ENCODE peak calls at places on chromosomes 7 and 10, in seven cellular contexts. S, K, F, D, L, P and O are unnamed samples.

GRCh38 chr7:132113536-132114409 is 462.5 kb downstream of the PLXNA4 start:
- DNase-seq in S (no peak), K (no peak), F (no peak), D (no peak), L (no peak), P (no peak), O (no peak)

GRCh38 chr7:24039991-24040390 is 244.0 kb upstream of the NPY start:
- DNase-seq in S (no peak), K (no peak), F (no peak), D (no peak), L (no peak), P (no peak), O (no peak)

GRCh38 chr10:131162211-131162610 is 149.3 kb downstream of the TCERG1L start:
- DNase-seq in S (no peak), K (no peak), F (no peak), D (no peak), L (no peak), P (no peak), O (no peak)

GRCh38 chr7:133310232-133310852 is 57.5 kb downstream of the EXOC4 start:
- DNase-seq in S (no peak), K (no peak), F (no peak), D (no peak), L (no peak), P (peak; percentile 43), O (no peak)

GRCh38 chr7:18437086-18437485 is 58.5 kb upstream of the HDAC9 start:
- DNase-seq in S (no peak), K (no peak), F (no peak), D (no peak), L (no peak), P (no peak), O (no peak)

GRCh38 chr7:66140924-66141323 is 26.3 kb downstream of the CRCP start:
- DNase-seq in S (no peak), K (peak; percentile 73), F (peak; percentile 32), D (peak; percentile 49), L (no peak), P (peak; percentile 62), O (no peak)

GRCh38 chr10:16521311-16522016 is at the start of gene C1QL3:
- DNase-seq in S (peak; percentile 35), K (peak; percentile 0), F (no peak), D (no peak), L (no peak), P (peak; percentile 36), O (no peak)

GRCh38 chr7:44277851-44278250 is 47.5 kb downstream of the CAMK2B start:
- DNase-seq in S (no peak), K (peak; percentile 29), F (no peak), D (peak; percentile 14), L (no peak), P (no peak), O (peak; percentile 63)

GRCh38 chr7:94043299-94043698 is 39.1 kb upstream of the BET1 start:
- DNase-seq in S (no peak), K (peak; percentile 75), F (peak; percentile 61), D (no peak), L (no peak), P (no peak), O (no peak)

GRCh38 chr10:37777056-37777455 is 80.4 kb downstream of the ZNF248 start:
- DNase-seq in S (no peak), K (no peak), F (no peak), D (no peak), L (no peak), P (no peak), O (no peak)

GRCh38 chr7:38368191-38368605 is 94.8 kb upstream of the TARP start:
- DNase-seq in S (peak; percentile 67), K (peak; percentile 77), F (peak; percentile 32), D (peak; percentile 75), L (peak; percentile 25), P (peak; percentile 57), O (peak; percentile 44)

GRCh38 chr7:77447616-77448015 is 31.5 kb upstream of the GSAP start:
- DNase-seq in S (no peak), K (peak; percentile 25), F (no peak), D (no peak), L (no peak), P (no peak), O (no peak)

GRCh38 chr10:127195571-127196226 is 692 bp downstream of the INSYN2A start:
- DNase-seq in S (no peak), K (peak; percentile 20), F (no peak), D (no peak), L (no peak), P (no peak), O (no peak)

GRCh38 chr7:605661-606450 is 86.2 kb upstream of the PDGFA start:
- DNase-seq in S (no peak), K (no peak), F (no peak), D (no peak), L (no peak), P (no peak), O (no peak)

GRCh38 chr7:54560183-54560582 is 18.0 kb downstream of the VSTM2A start:
- DNase-seq in S (no peak), K (no peak), F (no peak), D (no peak), L (no peak), P (no peak), O (no peak)

GRCh38 chr10:62454696-62455451 is 80.7 kb downstream of the ZNF365 start:
- DNase-seq in S (no peak), K (peak; percentile 80), F (peak; percentile 54), D (no peak), L (no peak), P (no peak), O (no peak)

GRCh38 chr7:98703916-98704315 is 86.8 kb downstream of the NPTX2 start:
- DNase-seq in S (no peak), K (no peak), F (no peak), D (no peak), L (no peak), P (no peak), O (no peak)

GRCh38 chr7:30995541-30995940 is 31.8 kb downstream of the GHRHR start:
- DNase-seq in S (no peak), K (no peak), F (no peak), D (no peak), L (no peak), P (no peak), O (no peak)

GRCh38 chr7:102024769-102025391 is 207.5 kb downstream of the CUX1 start:
- DNase-seq in S (no peak), K (no peak), F (no peak), D (peak; percentile 43), L (no peak), P (no peak), O (no peak)

GRCh38 chr7:67462781-67463191 is 466.2 kb downstream of the TYW1 start:
- DNase-seq in S (no peak), K (no peak), F (no peak), D (peak; percentile 64), L (no peak), P (no peak), O (peak; percentile 99)